ENCODE peak calls at places on chromosomes 3 and 15, in ten cellular contexts. G, V, S, N, J, L, H, M, F and Q are unnamed samples.

GRCh38 chr3:128310286-128311058 is 156.2 kb downstream of the DNAJB8 start:
- DNase-seq in G (no peak), V (no peak), S (peak), N (no peak), J (no peak), L (no peak), H (no peak), M (no peak), F (no peak), Q (peak)

GRCh38 chr3:136819784-136820640 is 1.1 kb downstream of the SLC35G2 start:
- DNase-seq in G (no peak), V (no peak), S (peak), N (peak), J (no peak), L (no peak), H (no peak), M (peak), F (peak), Q (peak)

GRCh38 chr15:81106560-81106959 is 27.5 kb upstream of the CFAP161 start:
- DNase-seq in G (peak), V (no peak), S (no peak), N (peak), J (no peak), L (peak), H (no peak), M (peak), F (peak), Q (peak)

GRCh38 chr15:80219955-80220354 is 32.1 kb downstream of the CTXND1 start:
- DNase-seq in G (no peak), V (no peak), S (no peak), N (no peak), J (no peak), L (no peak), H (no peak), M (no peak), F (no peak), Q (no peak)

GRCh38 chr3:183551930-183552329 is 3.6 kb downstream of the KLHL6 start:
- DNase-seq in G (peak), V (no peak), S (no peak), N (no peak), J (no peak), L (no peak), H (no peak), M (no peak), F (no peak), Q (no peak)

GRCh38 chr3:16177962-16178627 is 3.6 kb downstream of the GALNT15 start:
- DNase-seq in G (peak), V (peak), S (no peak), N (no peak), J (peak), L (peak), H (no peak), M (no peak), F (peak), Q (peak)

GRCh38 chr3:12470111-12470510 is 14.2 kb upstream of the TSEN2 start:
- DNase-seq in G (no peak), V (no peak), S (no peak), N (no peak), J (no peak), L (peak), H (no peak), M (no peak), F (no peak), Q (no peak)

GRCh38 chr3:46896386-46896785 is 18.9 kb downstream of the PTH1R start:
- DNase-seq in G (no peak), V (no peak), S (peak), N (no peak), J (no peak), L (no peak), H (no peak), M (no peak), F (peak), Q (no peak)

GRCh38 chr3:122151480-122151879 is 32.0 kb upstream of the CASR start:
- DNase-seq in G (no peak), V (no peak), S (no peak), N (no peak), J (no peak), L (no peak), H (no peak), M (no peak), F (no peak), Q (no peak)

GRCh38 chr3:64267774-64268604 is 42.7 kb upstream of the PRICKLE2 start:
- DNase-seq in G (no peak), V (no peak), S (no peak), N (no peak), J (no peak), L (peak), H (no peak), M (no peak), F (peak), Q (peak)

GRCh38 chr3:100412897-100413590 is 11.7 kb downstream of the LNP1 start:
- DNase-seq in G (no peak), V (no peak), S (no peak), N (no peak), J (no peak), L (no peak), H (no peak), M (no peak), F (no peak), Q (no peak)

GRCh38 chr3:146024260-146024659 is 136.7 kb downstream of the PLOD2 start:
- DNase-seq in G (no peak), V (no peak), S (no peak), N (no peak), J (no peak), L (no peak), H (no peak), M (no peak), F (no peak), Q (no peak)

GRCh38 chr3:24160424-24160823 is 215.3 kb downstream of the NR1D2 start:
- DNase-seq in G (no peak), V (no peak), S (no peak), N (no peak), J (no peak), L (no peak), H (no peak), M (no peak), F (peak), Q (peak)

GRCh38 chr3:165820685-165821123 is 16.5 kb downstream of the BCHE start:
- DNase-seq in G (no peak), V (no peak), S (no peak), N (no peak), J (no peak), L (no peak), H (no peak), M (no peak), F (no peak), Q (no peak)

GRCh38 chr15:101491739-101492640 is 2.5 kb upstream of the PCSK6 start:
- DNase-seq in G (no peak), V (no peak), S (no peak), N (no peak), J (no peak), L (no peak), H (no peak), M (no peak), F (no peak), Q (no peak)

GRCh38 chr15:88312941-88313579 is 56.5 kb upstream of the NTRK3 start:
- DNase-seq in G (no peak), V (no peak), S (no peak), N (no peak), J (no peak), L (no peak), H (no peak), M (no peak), F (no peak), Q (no peak)

GRCh38 chr15:48544816-48545215 is 100.7 kb downstream of the FBN1 start:
- DNase-seq in G (no peak), V (no peak), S (no peak), N (no peak), J (no peak), L (no peak), H (no peak), M (no peak), F (no peak), Q (no peak)

GRCh38 chr15:23014394-23015000 is 24.9 kb downstream of the TUBGCP5 start:
- DNase-seq in G (no peak), V (no peak), S (no peak), N (no peak), J (no peak), L (no peak), H (no peak), M (no peak), F (no peak), Q (no peak)